ENCODE peak calls at places on chromosome 10, in ten cellular contexts. L is WERI-Rb-1; H is IMR-90; W is brain microvascular endothelial cell; N is right cardiac atrium; M is breast epithelium; A is effector memory CD4-positive, alpha-beta T cell; Y is HL-60; J is adrenal gland; Q is heart right ventricle. C is an unnamed sample.
A peak's percentile ranks its signal among the peaks of the same experiment; 100 is the strongest.

GRCh38 chr10:76874151-76874550 is 763.5 kb downstream of the KCNMA1 start:
- DNase-seq in Q (no peak), A (no peak), W (peak; percentile 46), J (no peak), M (no peak), Y (no peak), N (peak; percentile 55), H (no peak), L (no peak), C (no peak)

GRCh38 chr10:125149278-125150047 is 10.9 kb downstream of the CTBP2 start:
- DNase-seq in N (peak; percentile 73), J (peak; percentile 92), A (no peak), Q (peak; percentile 54), W (peak; percentile 86), Y (no peak), L (no peak), H (peak; percentile 87), M (no peak), C (no peak)

GRCh38 chr10:114458955-114459354 is 54.7 kb upstream of the AFAP1L2 start:
- DNase-seq in Q (peak; percentile 38), J (no peak), L (peak; percentile 50), Y (peak; percentile 23), N (peak; percentile 35), A (no peak), H (peak; percentile 4), M (no peak), W (peak; percentile 8), C (peak; percentile 24)

GRCh38 chr10:24551161-24551560 is 172.5 kb downstream of the ARHGAP21 start:
- DNase-seq in J (peak; percentile 34), Y (no peak), H (no peak), Q (no peak), W (no peak), A (no peak), M (no peak), L (no peak), N (no peak), C (no peak)

GRCh38 chr10:22444219-22444788 is 99.0 kb downstream of the SPAG6 start:
- DNase-seq in A (no peak), Y (no peak), M (no peak), N (no peak), J (no peak), L (no peak), W (no peak), Q (no peak), H (no peak), C (no peak)

GRCh38 chr10:127040756-127041155 is 135.5 kb downstream of the DOCK1 start:
- DNase-seq in Y (no peak), L (no peak), A (no peak), N (no peak), W (no peak), H (no peak), J (no peak), M (no peak), Q (no peak), C (no peak)

GRCh38 chr10:6384031-6384430 is 181.3 kb downstream of the PFKFB3 start:
- DNase-seq in L (no peak), H (no peak), Y (no peak), J (no peak), Q (no peak), N (no peak), W (no peak), M (no peak), A (no peak), C (no peak)

GRCh38 chr10:50576245-50576815 is 47.4 kb downstream of the SGMS1 start:
- DNase-seq in W (peak; percentile 24), Y (no peak), J (no peak), N (no peak), L (no peak), H (peak; percentile 49), M (no peak), A (no peak), Q (no peak), C (no peak)

GRCh38 chr10:33052915-33053810 is 95.1 kb upstream of the ITGB1 start:
- DNase-seq in J (no peak), Y (no peak), H (peak; percentile 26), A (no peak), Q (no peak), M (no peak), N (no peak), L (no peak), W (no peak), C (no peak)

GRCh38 chr10:88915781-88916180 is 35.7 kb downstream of the STAMBPL1 start:
- DNase-seq in M (no peak), W (no peak), H (no peak), N (no peak), L (no peak), A (no peak), Y (no peak), J (no peak), Q (no peak), C (no peak)

GRCh38 chr10:96306516-96306915 is 2.3 kb downstream of the DNTT start:
- DNase-seq in H (no peak), W (no peak), N (peak; percentile 29), M (no peak), J (peak; percentile 56), A (no peak), Q (peak; percentile 55), Y (no peak), L (no peak), C (no peak)

GRCh38 chr10:5089869-5090268 is 4.3 kb upstream of the AKR1C3 start:
- DNase-seq in Y (peak; percentile 20), W (peak; percentile 24), N (no peak), Q (no peak), L (no peak), H (peak; percentile 28), J (no peak), M (no peak), A (no peak), C (no peak)

DNA sequence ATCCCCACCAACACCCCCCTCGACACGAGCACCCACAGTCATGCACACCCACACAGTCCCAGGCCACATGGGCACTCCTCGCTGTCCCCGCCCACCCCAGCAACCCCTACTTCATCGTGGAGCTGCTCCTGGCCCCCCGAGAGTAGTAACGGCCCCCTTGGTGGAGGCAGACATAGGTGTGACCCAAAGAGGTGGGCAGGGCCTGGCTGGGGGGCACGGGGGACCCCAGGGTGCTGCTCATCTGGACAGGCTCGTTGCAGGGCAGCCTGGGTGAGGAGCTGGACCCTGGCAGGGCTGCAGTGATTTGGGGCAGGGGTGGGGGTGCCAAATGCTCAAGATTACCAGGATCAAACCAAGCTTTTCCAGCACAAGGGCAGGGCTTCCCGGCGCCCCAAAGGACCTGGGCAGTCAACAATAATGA is 42.4 kb upstream of the ZMIZ1 start:
- DNase-seq in N (no peak), W (no peak), Y (no peak), M (no peak), A (no peak), Q (no peak), L (no peak), J (peak; percentile 41), H (no peak), C (no peak)
- H3K27ac ChIP-seq in N (no peak overlapping the region), W (no peak overlapping the region), Y (no peak overlapping the region), M (no peak overlapping the region), A (no peak overlapping the region), Q (no peak overlapping the region), L (no peak overlapping the region), J (no peak overlapping the region), H (no peak overlapping the region), C (no peak overlapping the region)

GRCh38 chr10:86389441-86390193 is 23.0 kb upstream of the GRID1 start:
- DNase-seq in A (no peak), N (peak; percentile 35), W (no peak), Y (no peak), H (peak; percentile 19), L (no peak), Q (peak; percentile 26), J (peak; percentile 53), M (no peak), C (no peak)
- H3K4me3 ChIP-seq in A (peak overlapping the region; percentile 44), N (peak overlapping the region; percentile 11), W (peak overlapping the region; percentile 34), Y (no peak overlapping the region), H (peak overlapping the region; percentile 10), L (no peak overlapping the region), Q (peak overlapping the region; percentile 22), J (no peak overlapping the region), M (no peak overlapping the region), C (peak overlapping the region; percentile 62)

GRCh38 chr10:59072038-59072437 is 104.4 kb upstream of the PHYHIPL start:
- DNase-seq in Y (no peak), W (no peak), N (no peak), H (no peak), A (no peak), J (no peak), M (no peak), L (no peak), Q (no peak), C (no peak)

GRCh38 chr10:59077855-59078254 is 98.6 kb upstream of the PHYHIPL start:
- DNase-seq in N (no peak), J (no peak), A (no peak), H (no peak), W (no peak), Q (no peak), Y (no peak), L (no peak), M (no peak), C (no peak)

GRCh38 chr10:59068581-59069191 is 107.8 kb upstream of the PHYHIPL start:
- DNase-seq in L (no peak), A (no peak), Q (no peak), N (no peak), Y (no peak), W (no peak), H (no peak), M (no peak), J (no peak), C (no peak)

DNA sequence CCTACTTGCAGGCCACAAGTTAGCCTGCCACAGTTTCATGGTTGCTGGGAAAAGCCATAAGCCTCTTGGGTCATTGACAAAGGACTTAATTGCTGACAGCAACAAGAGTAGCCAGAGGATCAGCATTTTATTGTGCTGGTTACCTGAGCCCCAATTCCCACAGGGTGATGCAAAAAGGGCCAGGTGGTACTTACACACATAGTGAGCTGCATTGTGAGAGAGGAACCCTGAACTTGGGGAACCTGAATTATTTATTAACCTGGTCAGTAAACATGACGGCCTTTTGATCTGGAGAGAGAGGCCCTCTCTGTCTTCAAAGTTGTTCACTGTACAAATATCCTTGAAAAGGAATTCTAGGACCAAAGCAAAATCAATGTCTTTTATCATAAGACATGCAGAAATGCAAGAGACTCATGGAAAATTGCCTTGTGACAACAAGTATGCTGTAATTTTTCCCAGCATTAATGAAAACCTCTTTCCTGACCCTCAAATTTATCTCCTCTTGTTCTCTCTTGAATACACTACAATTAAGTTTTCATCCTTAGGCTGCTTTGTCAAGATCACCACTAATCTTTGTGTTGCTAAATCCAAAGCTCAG is 102.9 kb upstream of the PHYHIPL start:
- DNase-seq in H (no peak), W (no peak), L (no peak), J (no peak), M (no peak), A (no peak), Y (no peak), Q (no peak), N (no peak), C (no peak)
- H3K27ac ChIP-seq in H (no peak overlapping the region), W (no peak overlapping the region), L (no peak overlapping the region), J (no peak overlapping the region), M (no peak overlapping the region), A (no peak overlapping the region), Y (no peak overlapping the region), Q (no peak overlapping the region), N (no peak overlapping the region), C (no peak overlapping the region)

DNA sequence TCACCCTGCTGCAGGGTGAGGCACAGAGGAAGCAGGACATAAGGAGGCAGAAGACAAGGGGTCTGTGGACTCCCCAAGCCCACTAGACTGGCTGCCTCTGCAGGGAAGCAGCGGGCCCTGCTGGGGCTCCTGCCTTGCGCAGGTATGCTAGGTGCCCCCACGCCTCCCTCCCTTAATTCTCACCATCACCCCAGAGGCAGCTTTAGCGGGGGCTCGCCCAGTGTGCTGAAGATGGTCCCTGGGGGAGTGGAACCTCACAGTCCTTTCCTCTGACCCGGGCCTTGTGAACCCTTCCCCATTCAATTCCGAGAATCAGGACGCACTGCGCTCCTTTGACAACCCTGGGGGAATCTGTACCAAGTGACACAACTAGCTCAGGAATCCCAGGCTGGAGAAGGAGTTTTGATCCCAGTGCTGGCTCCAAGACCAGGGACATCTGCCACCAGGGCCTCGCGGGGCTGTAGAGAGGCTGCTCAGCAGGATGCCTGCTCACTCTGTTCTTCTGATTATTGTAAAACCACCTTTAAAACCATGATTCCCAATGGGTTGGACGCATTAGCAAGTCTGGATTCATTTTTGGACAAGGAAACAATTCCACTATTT is 468.4 kb downstream of the TCERG1L start:
- DNase-seq in Y (no peak), A (no peak), L (no peak), Q (no peak), H (no peak), N (no peak), M (no peak), J (no peak), W (no peak), C (no peak)
- H3K4me3 ChIP-seq in Y (no peak overlapping the region), A (no peak overlapping the region), L (no peak overlapping the region), Q (no peak overlapping the region), H (no peak overlapping the region), N (no peak overlapping the region), M (no peak overlapping the region), J (no peak overlapping the region), W (no peak overlapping the region), C (no peak overlapping the region)